ENCODE peak calls at places on chromosome 14, in six cellular contexts. S, Z, T, U, N and W are unnamed samples.

GRCh38 chr14:51653096-51653814 is 1.5 kb downstream of the FRMD6 start:
- DNase-seq in S (no peak), Z (peak), T (peak), U (no peak), N (no peak), W (no peak)

GRCh38 chr14:44453433-44454171 is 53.5 kb downstream of the FSCB start:
- DNase-seq in S (no peak), Z (no peak), T (no peak), U (peak), N (peak), W (no peak)

GRCh38 chr14:106812788-106813476 is 1286.5 kb downstream of the TMEM121 start:
- DNase-seq in S (no peak), Z (no peak), T (no peak), U (no peak), N (no peak), W (no peak)

GRCh38 chr14:22908601-22909000 is 10.3 kb downstream of the RBM23 start:
- DNase-seq in S (no peak), Z (no peak), T (no peak), U (no peak), N (no peak), W (no peak)

GRCh38 chr14:99522457-99522891 is 41.3 kb downstream of the CCNK start:
- DNase-seq in S (no peak), Z (no peak), T (no peak), U (no peak), N (no peak), W (no peak)

GRCh38 chr14:75279153-75279738 is 618 bp downstream of the FOS start:
- DNase-seq in S (no peak), Z (no peak), T (peak), U (peak), N (peak), W (peak)

GRCh38 chr14:100885196-100886030 is 18.1 kb downstream of the RTL1 start:
- DNase-seq in S (no peak), Z (no peak), T (no peak), U (no peak), N (no peak), W (no peak)

GRCh38 chr14:90301580-90302181 is 30.1 kb downstream of the NRDE2 start:
- DNase-seq in S (no peak), Z (no peak), T (peak), U (peak), N (peak), W (no peak)

GRCh38 chr14:69263364-69263763 is 3.4 kb downstream of the GALNT16 start:
- DNase-seq in S (no peak), Z (no peak), T (no peak), U (no peak), N (no peak), W (no peak)

GRCh38 chr14:54512393-54512792 is 2.7 kb downstream of the CGRRF1 start:
- DNase-seq in S (no peak), Z (no peak), T (no peak), U (no peak), N (no peak), W (no peak)

GRCh38 chr14:83290447-83290846 is 1756.8 kb upstream of the SEL1L start:
- DNase-seq in S (no peak), Z (no peak), T (no peak), U (no peak), N (no peak), W (no peak)

GRCh38 chr14:30108975-30109700 is 181.5 kb upstream of the PRKD1 start:
- DNase-seq in S (no peak), Z (no peak), T (peak), U (no peak), N (no peak), W (no peak)

GRCh38 chr14:90388437-90388836 is 8.4 kb upstream of the CALM1 start:
- DNase-seq in S (no peak), Z (no peak), T (no peak), U (no peak), N (no peak), W (no peak)

GRCh38 chr14:99430491-99430890 is 50.2 kb downstream of the SETD3 start:
- DNase-seq in S (peak), Z (peak), T (no peak), U (no peak), N (peak), W (no peak)

GRCh38 chr14:78987006-78987405 is 816.8 kb downstream of the NRXN3 start:
- DNase-seq in S (no peak), Z (no peak), T (no peak), U (no peak), N (no peak), W (no peak)

GRCh38 chr14:34678735-34679134 is 35.7 kb downstream of the CFL2 start:
- DNase-seq in S (no peak), Z (no peak), T (no peak), U (no peak), N (no peak), W (no peak)

GRCh38 chr14:58866386-58866785 is 228.6 kb downstream of the DACT1 start:
- DNase-seq in S (no peak), Z (no peak), T (no peak), U (no peak), N (no peak), W (no peak)

GRCh38 chr14:102317564-102318248 is 1.8 kb upstream of the ZNF839 start:
- DNase-seq in S (no peak), Z (no peak), T (no peak), U (peak), N (peak), W (no peak)

GRCh38 chr14:103819503-103820307 is 27.7 kb downstream of the PPP1R13B start:
- DNase-seq in S (peak), Z (no peak), T (peak), U (no peak), N (peak), W (no peak)

GRCh38 chr14:34853041-34853440 is 22.1 kb downstream of the BAZ1A start:
- DNase-seq in S (no peak), Z (no peak), T (no peak), U (no peak), N (no peak), W (no peak)

GRCh38 chr14:98120831-98121464 is 1151.0 kb downstream of the BCL11B start:
- DNase-seq in S (no peak), Z (no peak), T (no peak), U (no peak), N (no peak), W (no peak)

GRCh38 chr14:21384494-21384851 is 654 bp upstream of the SUPT16H start:
- DNase-seq in S (no peak), Z (peak), T (peak), U (no peak), N (no peak), W (no peak)

GRCh38 chr14:76118594-76118993 is 33.1 kb upstream of the GPATCH2L start:
- DNase-seq in S (no peak), Z (no peak), T (no peak), U (no peak), N (no peak), W (no peak)

GRCh38 chr14:44712095-44712822 is 205.2 kb upstream of the FSCB start:
- DNase-seq in S (no peak), Z (no peak), T (peak), U (peak), N (no peak), W (no peak)

GRCh38 chr14:31190717-31191263 is 16.8 kb downstream of the HECTD1 start:
- DNase-seq in S (no peak), Z (no peak), T (no peak), U (no peak), N (no peak), W (no peak)

GRCh38 chr14:50937325-50937724 is 7.0 kb downstream of the PYGL start:
- DNase-seq in S (no peak), Z (no peak), T (no peak), U (no peak), N (no peak), W (no peak)

GRCh38 chr14:65352964-65353530 is 59.5 kb upstream of the FUT8 start:
- DNase-seq in S (no peak), Z (peak), T (no peak), U (no peak), N (no peak), W (peak)

GRCh38 chr14:89276424-89276975 is 140.5 kb downstream of the FOXN3 start:
- DNase-seq in S (peak), Z (no peak), T (no peak), U (no peak), N (no peak), W (peak)

GRCh38 chr14:95515523-95516517 is 630 bp downstream of the SYNE3 start:
- DNase-seq in S (peak), Z (peak), T (peak), U (peak), N (no peak), W (peak)